ENCODE peak calls at places on chromosomes 2 and 18, in nine cellular contexts. N is SJSA1; O is mesendoderm; C is CD4-positive, CD25-positive, alpha-beta regulatory T cell; I is upper lobe of right lung; P is body of pancreas; V is Karpas-422; L is cardiac muscle cell; D is thoracic aorta. Y is an unnamed sample. For H3K36me3, the result is how much of the 10 kb centered on the place peaks cover.

GRCh38 chr2:85549826-85550225 is 10.9 kb downstream of the MAT2A start:
- DNase-seq in C (no peak), V (no peak), N (peak), D (no peak), O (peak), I (no peak), P (no peak), L (no peak), Y (no peak)

GRCh38 chr2:196934672-196935071 is 8.2 kb upstream of the PGAP1 start:
- DNase-seq in O (no peak), L (no peak), P (no peak), I (no peak), V (no peak), D (no peak), N (no peak), C (no peak), Y (no peak)

GRCh38 chr2:197273485-197273884 is 37.1 kb downstream of the ANKRD44 start:
- DNase-seq in I (peak), N (no peak), P (peak), L (no peak), O (no peak), C (no peak), V (no peak), D (no peak), Y (no peak)

GRCh38 chr2:127093648-127094210 is 13.2 kb downstream of the BIN1 start:
- DNase-seq in N (no peak), P (no peak), V (no peak), I (no peak), D (no peak), L (no peak), C (no peak), O (no peak), Y (no peak)

GRCh38 chr2:237101118-237101979 is 15.7 kb downstream of the COPS8 start:
- DNase-seq in P (no peak), L (no peak), V (no peak), D (no peak), C (no peak), O (peak), I (no peak), N (no peak), Y (no peak)

GRCh38 chr2:99880148-99880983 is 262.0 kb downstream of the AFF3 start:
- DNase-seq in C (no peak), D (no peak), L (peak), O (no peak), V (no peak), N (peak), I (no peak), P (no peak), Y (no peak)

GRCh38 chr2:14745288-14746076 is 113.0 kb downstream of the LRATD1 start:
- DNase-seq in L (no peak), N (no peak), C (no peak), P (no peak), O (no peak), V (no peak), D (no peak), I (no peak), Y (no peak)

GRCh38 chr2:163157891-163158511 is 319.4 kb upstream of the KCNH7 start:
- DNase-seq in D (no peak), I (no peak), N (peak), C (no peak), O (no peak), L (no peak), P (no peak), V (no peak), Y (no peak)

GRCh38 chr2:191636235-191636543 is 41.7 kb upstream of the NABP1 start:
- DNase-seq in O (peak), P (no peak), I (no peak), L (no peak), N (peak), D (no peak), C (no peak), V (no peak), Y (no peak)

DNA sequence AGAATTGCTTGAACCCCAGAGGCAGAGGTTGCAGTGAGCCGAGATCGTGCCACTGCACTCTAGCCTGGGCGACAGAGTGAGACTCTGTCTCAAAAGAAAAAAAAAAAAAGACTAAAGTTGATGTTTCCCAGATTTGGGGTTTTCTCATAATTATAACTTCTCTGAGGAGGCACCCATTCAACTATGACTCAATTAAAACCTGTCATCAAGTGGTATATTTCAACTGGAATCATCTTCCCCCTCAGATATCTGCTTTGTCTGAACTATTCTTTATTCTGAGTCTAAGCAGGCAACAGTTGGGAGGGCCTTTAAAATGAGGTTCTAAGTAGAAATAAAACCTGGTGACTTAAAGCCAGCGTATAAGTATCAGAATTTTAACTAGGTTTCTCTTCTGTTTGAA is 88.5 kb downstream of the PTRHD1 start:
- DNase-seq in O (no peak), D (no peak), P (no peak), N (no peak), I (no peak), V (no peak), L (no peak), C (no peak), Y (no peak)
- H3K36me3 ChIP-seq in O (under half), D (under half), P (under half), N (under half), I (under half), V (under half), L (under half), C (under half), Y (under half)

DNA sequence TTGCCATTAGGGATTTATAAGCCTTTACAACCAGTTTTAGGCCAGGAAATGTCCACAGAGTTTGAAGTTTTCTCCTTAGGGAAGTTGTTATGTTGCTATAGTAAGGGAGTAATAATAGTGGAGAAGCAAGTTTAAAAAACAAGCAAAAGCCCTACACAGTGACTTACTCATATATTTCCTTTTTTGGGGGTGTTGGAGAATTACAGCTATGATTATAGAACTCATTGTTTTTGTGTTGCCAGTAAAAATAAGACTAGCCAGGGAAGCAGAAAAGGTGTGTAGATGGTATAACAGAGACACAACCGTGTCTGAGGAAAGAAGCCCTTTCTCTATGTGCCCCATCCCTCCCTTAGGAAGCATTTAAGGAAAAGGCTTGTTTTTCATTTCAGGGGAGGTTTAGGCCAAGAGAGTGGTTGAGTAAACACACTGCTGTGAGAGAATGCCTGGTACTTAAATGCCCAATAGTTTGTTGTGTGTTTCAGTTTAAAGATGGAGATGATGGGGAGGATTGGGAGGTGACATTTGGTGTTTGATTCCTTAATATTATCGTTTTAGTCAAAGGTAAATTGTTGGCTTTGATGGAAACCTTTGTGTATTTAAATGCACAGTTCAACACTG is 2.4 kb downstream of the VAPA start:
- DNase-seq in I (no peak), P (no peak), O (no peak), L (no peak), C (no peak), D (no peak), N (peak), V (no peak), Y (no peak)
- H3K4me3 ChIP-seq in I (peak), P (no peak), O (no peak), L (peak), C (peak), D (peak), N (peak), V (peak), Y (peak)

DNA sequence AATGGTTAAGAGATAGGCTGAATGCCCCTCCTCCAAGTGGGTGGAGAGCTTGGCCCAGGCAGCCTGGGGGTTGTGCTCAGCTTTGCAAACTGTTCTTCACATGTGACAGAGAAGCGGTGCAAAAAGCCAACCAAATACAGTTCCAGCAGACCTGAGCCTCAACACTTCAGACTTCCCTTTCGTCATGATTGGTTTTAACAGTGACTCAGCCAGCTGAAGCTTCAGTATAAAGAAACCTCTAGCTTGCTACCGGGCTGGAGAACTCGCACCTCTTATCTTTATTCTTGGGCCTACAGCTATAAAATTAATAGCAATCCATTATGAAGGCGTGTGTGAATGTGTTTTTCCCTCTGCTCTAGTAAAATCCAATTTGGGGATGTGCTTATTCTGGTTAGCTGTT is 20.0 kb downstream of the SETBP1 start:
- DNase-seq in I (no peak), O (peak), C (no peak), D (no peak), P (peak), N (no peak), V (peak), L (peak), Y (no peak)
- H3K27ac ChIP-seq in I (no peak), O (no peak), C (no peak), D (peak), P (peak), N (no peak), V (no peak), L (peak), Y (no peak)

DNA sequence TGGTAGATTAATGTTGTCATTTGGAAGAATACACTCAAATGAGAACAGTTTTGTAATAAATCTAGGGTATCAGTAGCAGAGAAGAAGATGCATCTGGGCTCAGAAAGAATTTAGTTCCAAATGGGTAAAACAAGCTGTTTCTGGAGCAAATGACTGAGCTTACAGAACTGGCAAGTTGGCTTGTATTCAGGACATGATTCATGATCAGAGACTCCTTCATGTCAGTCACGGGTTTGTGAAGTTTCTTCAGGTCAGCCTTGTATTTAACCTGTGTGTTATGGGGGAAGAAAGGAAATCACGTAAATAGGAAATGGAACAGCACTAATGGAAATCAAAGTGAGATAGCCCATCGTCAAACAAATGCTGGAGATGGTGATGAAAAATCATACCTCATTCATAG is 109.1 kb downstream of the RIF1 start:
- DNase-seq in D (no peak), O (no peak), V (no peak), C (no peak), P (no peak), L (no peak), I (no peak), N (no peak), Y (no peak)
- H3K36me3 ChIP-seq in D (under half), O (under half), V (under half), C (under half), P (under half), L (under half), I (under half), N (under half), Y (under half)

GRCh38 chr18:57619881-57620280 is 1.8 kb downstream of the NARS1 start:
- DNase-seq in O (no peak), V (no peak), N (no peak), L (no peak), P (no peak), I (no peak), D (no peak), C (no peak), Y (no peak)
- H3K4me3 ChIP-seq in O (no peak), V (peak), N (no peak), L (peak), P (no peak), I (no peak), D (no peak), C (peak), Y (peak)